ENCODE peak calls at places on chromosomes 16 and 17, in ten cellular contexts. C is stimulated activated CD8-positive, alpha-beta memory T cell treated with anti-CD3 and anti-CD28 coated beads, Interleukin-4, amount 100 ng/mL, for 1 hour; N is activated T-cell treated with anti-CD3 and anti-CD28 coated beads for 48 hours; T is AG08396; I is ELR; O is SK-MEL-5; G is breast epithelium; Z is GM12878; S is stromal cell of bone marrow; V is adipocyte. J is an unnamed sample.

GRCh38 chr17:65183736-65184135 is 46.6 kb downstream of the RGS9 start:
- DNase-seq in C (no peak), N (no peak), T (peak), I (peak), O (no peak), G (peak), Z (no peak), S (no peak), V (peak), J (peak)

GRCh38 chr16:72983241-72983640 is 64.7 kb downstream of the ZFHX3 start:
- DNase-seq in C (no peak), N (no peak), T (no peak), I (no peak), O (no peak), G (no peak), Z (no peak), S (no peak), V (no peak), J (no peak)

GRCh38 chr16:87303431-87303930 is 13.7 kb downstream of the C16orf95 start:
- DNase-seq in C (no peak), N (no peak), T (no peak), I (peak), O (no peak), G (no peak), Z (no peak), S (no peak), V (no peak), J (no peak)

GRCh38 chr16:75087040-75087979 is 29.3 kb downstream of the LDHD start:
- DNase-seq in C (no peak), N (no peak), T (peak), I (no peak), O (no peak), G (no peak), Z (no peak), S (no peak), V (peak), J (no peak)

GRCh38 chr17:78315355-78316114 is 44.3 kb downstream of the SOCS3 start:
- DNase-seq in C (no peak), N (peak), T (peak), I (peak), O (no peak), G (peak), Z (peak), S (peak), V (peak), J (peak)

GRCh38 chr16:89545831-89546574 is 14.5 kb upstream of the RPL13 start:
- DNase-seq in C (no peak), N (no peak), T (no peak), I (no peak), O (no peak), G (no peak), Z (no peak), S (no peak), V (no peak), J (no peak)

GRCh38 chr17:75601057-75601987 is 13.7 kb downstream of the MYO15B start:
- DNase-seq in C (no peak), N (peak), T (peak), I (peak), O (peak), G (no peak), Z (no peak), S (no peak), V (peak), J (peak)

GRCh38 chr17:17380156-17380925 is 77.2 kb downstream of the NT5M start:
- DNase-seq in C (no peak), N (no peak), T (no peak), I (no peak), O (no peak), G (no peak), Z (no peak), S (no peak), V (no peak), J (no peak)

GRCh38 chr17:17509601-17510425 is 13.6 kb upstream of the RASD1 start:
- DNase-seq in C (no peak), N (no peak), T (no peak), I (no peak), O (no peak), G (no peak), Z (no peak), S (no peak), V (no peak), J (no peak)

GRCh38 chr16:85082553-85083050 is 29.7 kb downstream of the CIBAR2 start:
- DNase-seq in C (no peak), N (no peak), T (no peak), I (no peak), O (no peak), G (no peak), Z (no peak), S (no peak), V (no peak), J (no peak)

GRCh38 chr16:86403541-86404163 is 106.7 kb upstream of the FOXF1 start:
- DNase-seq in C (no peak), N (no peak), T (no peak), I (peak), O (peak), G (no peak), Z (no peak), S (no peak), V (no peak), J (no peak)

GRCh38 chr17:78883533-78884131 is 19.4 kb downstream of the CEP295NL start:
- DNase-seq in C (no peak), N (no peak), T (peak), I (peak), O (peak), G (peak), Z (no peak), S (peak), V (peak), J (peak)

GRCh38 chr17:6589266-6589946 is 33.1 kb upstream of the PITPNM3 start:
- DNase-seq in C (no peak), N (no peak), T (no peak), I (no peak), O (no peak), G (no peak), Z (no peak), S (no peak), V (no peak), J (no peak)

GRCh38 chr17:70855401-70856054 is 686.2 kb downstream of the KCNJ2 start:
- DNase-seq in C (no peak), N (no peak), T (peak), I (peak), O (no peak), G (no peak), Z (no peak), S (peak), V (no peak), J (no peak)

GRCh38 chr16:58418601-58419000 is 26.3 kb downstream of the GINS3 start:
- DNase-seq in C (no peak), N (no peak), T (peak), I (peak), O (no peak), G (no peak), Z (no peak), S (peak), V (peak), J (no peak)

GRCh38 chr16:71230122-71230845 is at the start of gene HYDIN:
- DNase-seq in C (no peak), N (peak), T (peak), I (peak), O (peak), G (peak), Z (no peak), S (peak), V (peak), J (peak)

GRCh38 chr17:68807998-68808772 is 147.0 kb downstream of the ABCA8 start:
- DNase-seq in C (no peak), N (no peak), T (no peak), I (no peak), O (no peak), G (no peak), Z (no peak), S (no peak), V (peak), J (no peak)

GRCh38 chr17:40854175-40854814 is 12.7 kb downstream of the KRT12 start:
- DNase-seq in C (no peak), N (no peak), T (peak), I (peak), O (peak), G (no peak), Z (no peak), S (peak), V (peak), J (peak)

GRCh38 chr16:4913130-4913773 is 23.7 kb downstream of the PPL start:
- DNase-seq in C (no peak), N (no peak), T (no peak), I (no peak), O (no peak), G (no peak), Z (no peak), S (no peak), V (no peak), J (no peak)

GRCh38 chr16:19098173-19098572 is 15.6 kb upstream of the ITPRIPL2 start:
- DNase-seq in C (no peak), N (no peak), T (no peak), I (no peak), O (no peak), G (no peak), Z (no peak), S (no peak), V (no peak), J (no peak)

GRCh38 chr16:4114257-4115208 is 1.7 kb downstream of the ADCY9 start:
- DNase-seq in C (no peak), N (no peak), T (no peak), I (peak), O (no peak), G (no peak), Z (no peak), S (no peak), V (no peak), J (no peak)

GRCh38 chr17:73536700-73537680 is 107.3 kb downstream of the SDK2 start:
- DNase-seq in C (no peak), N (no peak), T (no peak), I (no peak), O (no peak), G (no peak), Z (no peak), S (no peak), V (no peak), J (no peak)

GRCh38 chr16:14562691-14563491 is 67.2 kb downstream of the PARN start:
- DNase-seq in C (no peak), N (no peak), T (peak), I (peak), O (peak), G (no peak), Z (no peak), S (peak), V (no peak), J (peak)

GRCh38 chr16:58042886-58043515 is 17.4 kb downstream of the MMP15 start:
- DNase-seq in C (no peak), N (no peak), T (no peak), I (no peak), O (no peak), G (no peak), Z (no peak), S (no peak), V (no peak), J (no peak)

GRCh38 chr17:73644145-73645049 is at the start of gene SDK2:
- DNase-seq in C (no peak), N (no peak), T (peak), I (no peak), O (no peak), G (no peak), Z (no peak), S (no peak), V (peak), J (no peak)

GRCh38 chr16:22671301-22672076 is 142.5 kb upstream of the HS3ST2 start:
- DNase-seq in C (no peak), N (no peak), T (no peak), I (peak), O (no peak), G (no peak), Z (no peak), S (no peak), V (peak), J (no peak)

GRCh38 chr17:73902416-73903181 is 258.4 kb upstream of the SDK2 start:
- DNase-seq in C (no peak), N (no peak), T (no peak), I (no peak), O (no peak), G (no peak), Z (no peak), S (no peak), V (no peak), J (no peak)

GRCh38 chr16:2087426-2088191 is 39.8 kb downstream of the TSC2 start:
- DNase-seq in C (no peak), N (no peak), T (no peak), I (no peak), O (no peak), G (no peak), Z (no peak), S (no peak), V (no peak), J (no peak)

GRCh38 chr16:84286568-84287220 is 8.0 kb upstream of the WFDC1 start:
- DNase-seq in C (no peak), N (no peak), T (peak), I (no peak), O (no peak), G (no peak), Z (no peak), S (peak), V (peak), J (no peak)

GRCh38 chr16:87047221-87048037 is 269.8 kb downstream of the C16orf95 start:
- DNase-seq in C (no peak), N (no peak), T (no peak), I (no peak), O (no peak), G (no peak), Z (no peak), S (no peak), V (peak), J (no peak)

GRCh38 chr17:40068917-40069750 is 6.4 kb downstream of the THRA start:
- DNase-seq in C (peak), N (peak), T (peak), I (peak), O (peak), G (peak), Z (peak), S (peak), V (peak), J (peak)

GRCh38 chr17:79628861-79629547 is 18.2 kb upstream of the RBFOX3 start:
- DNase-seq in C (no peak), N (no peak), T (no peak), I (no peak), O (no peak), G (no peak), Z (no peak), S (no peak), V (no peak), J (no peak)

GRCh38 chr17:40615989-40616476 is 31.6 kb downstream of the SMARCE1 start:
- DNase-seq in C (no peak), N (no peak), T (no peak), I (no peak), O (no peak), G (no peak), Z (no peak), S (no peak), V (no peak), J (no peak)

GRCh38 chr16:27219161-27219560 is 15.8 kb downstream of the KDM8 start:
- DNase-seq in C (no peak), N (no peak), T (no peak), I (no peak), O (no peak), G (no peak), Z (no peak), S (no peak), V (no peak), J (no peak)

GRCh38 chr16:27113341-27113841 is 46.7 kb downstream of the C16orf82 start:
- DNase-seq in C (no peak), N (no peak), T (no peak), I (no peak), O (no peak), G (no peak), Z (peak), S (no peak), V (no peak), J (no peak)

GRCh38 chr16:20966746-20967145 is 66.2 kb downstream of the LYRM1 start:
- DNase-seq in C (no peak), N (no peak), T (no peak), I (no peak), O (peak), G (no peak), Z (no peak), S (no peak), V (no peak), J (no peak)

GRCh38 chr17:54967621-54968258 is 714 bp downstream of the COX11 start:
- DNase-seq in C (no peak), N (no peak), T (peak), I (peak), O (peak), G (no peak), Z (no peak), S (peak), V (peak), J (peak)

GRCh38 chr16:84761448-84762368 is 58.1 kb upstream of the CRISPLD2 start:
- DNase-seq in C (no peak), N (no peak), T (no peak), I (peak), O (no peak), G (no peak), Z (no peak), S (peak), V (no peak), J (no peak)

GRCh38 chr17:17633310-17633709 is 41.8 kb upstream of the PEMT start:
- DNase-seq in C (no peak), N (no peak), T (no peak), I (no peak), O (no peak), G (no peak), Z (no peak), S (no peak), V (no peak), J (no peak)